ENCODE peak calls at places on chromosome 5, in ten cellular contexts. C is RPMI7951; L is cardiac fibroblast; E is glomerular endothelial cell; X is pancreas; I is activated CD4-positive, alpha-beta T cell treated with anti-CD3 and anti-CD28 coated beads, Interleukin-2, amount 50 U/mL, for 24 hours; A is midbrain; M is iris pigment epithelial cell; W is COLO829; S is astrocyte of the spinal cord. U is an unnamed sample.
A peak's percentile ranks its signal among the peaks of the same experiment; 100 is the strongest.

GRCh38 chr5:116731432-116731831 is 156.8 kb upstream of the SEMA6A start:
- DNase-seq in C (no peak), L (no peak), E (no peak), X (no peak), I (no peak), A (no peak), M (no peak), W (no peak), S (no peak), U (no peak)

GRCh38 chr5:68428232-68428811 is 212.8 kb downstream of the PIK3R1 start:
- DNase-seq in C (no peak), L (no peak), E (no peak), X (no peak), I (no peak), A (no peak), M (no peak), W (no peak), S (no peak), U (peak; percentile 54)

GRCh38 chr5:174581483-174581882 is 142.9 kb upstream of the MSX2 start:
- DNase-seq in C (peak; percentile 55), L (peak; percentile 11), E (no peak), X (no peak), I (no peak), A (peak; percentile 26), M (no peak), W (no peak), S (no peak), U (peak; percentile 49)

GRCh38 chr5:176810084-176810597 is at the start of gene UNC5A:
- DNase-seq in C (peak; percentile 14), L (peak; percentile 50), E (no peak), X (peak; percentile 23), I (peak; percentile 14), A (peak; percentile 12), M (peak; percentile 43), W (no peak), S (peak; percentile 44), U (no peak)

GRCh38 chr5:32088214-32088613 is 85.9 kb downstream of the GOLPH3 start:
- DNase-seq in C (no peak), L (no peak), E (no peak), X (no peak), I (no peak), A (no peak), M (no peak), W (no peak), S (no peak), U (no peak)

GRCh38 chr5:128304121-128304520 is 220.6 kb downstream of the SLC12A2 start:
- DNase-seq in C (peak; percentile 2), L (peak; percentile 85), E (no peak), X (no peak), I (no peak), A (no peak), M (peak; percentile 97), W (no peak), S (peak; percentile 66), U (peak; percentile 42)

GRCh38 chr5:775960-776861 is 8.3 kb downstream of the ZDHHC11B start:
- DNase-seq in C (no peak), L (no peak), E (no peak), X (no peak), I (no peak), A (no peak), M (no peak), W (no peak), S (no peak), U (no peak)

GRCh38 chr5:124630767-124631704 is 115.4 kb downstream of the ZNF608 start:
- DNase-seq in C (peak; percentile 83), L (no peak), E (no peak), X (no peak), I (no peak), A (no peak), M (no peak), W (no peak), S (no peak), U (peak; percentile 76)

GRCh38 chr5:171673840-171674239 is 111.8 kb upstream of the SMIM23 start:
- DNase-seq in C (no peak), L (no peak), E (no peak), X (no peak), I (no peak), A (no peak), M (no peak), W (no peak), S (no peak), U (no peak)

GRCh38 chr5:110865400-110866094 is 126.7 kb downstream of the SLC25A46 start:
- DNase-seq in C (peak; percentile 31), L (peak; percentile 45), E (no peak), X (no peak), I (no peak), A (no peak), M (peak; percentile 55), W (peak; percentile 28), S (peak; percentile 13), U (peak; percentile 51)

GRCh38 chr5:176995122-176995490 is 11.5 kb downstream of the UIMC1 start:
- DNase-seq in C (no peak), L (no peak), E (no peak), X (no peak), I (no peak), A (no peak), M (no peak), W (no peak), S (no peak), U (no peak)

GRCh38 chr5:154472871-154473580 is 5.0 kb downstream of the HAND1 start:
- DNase-seq in C (no peak), L (no peak), E (no peak), X (no peak), I (no peak), A (no peak), M (no peak), W (no peak), S (no peak), U (no peak)

GRCh38 chr5:138629383-138629782 is 54.2 kb upstream of the HSPA9 start:
- DNase-seq in C (no peak), L (no peak), E (no peak), X (no peak), I (no peak), A (no peak), M (no peak), W (no peak), S (no peak), U (no peak)

GRCh38 chr5:76111510-76112174 is 28.5 kb downstream of the SV2C start:
- DNase-seq in C (no peak), L (no peak), E (no peak), X (no peak), I (no peak), A (no peak), M (no peak), W (no peak), S (no peak), U (peak; percentile 10)

GRCh38 chr5:113061851-113062631 is 85.4 kb downstream of the DCP2 start:
- DNase-seq in C (peak; percentile 69), L (peak; percentile 67), E (no peak), X (no peak), I (no peak), A (no peak), M (peak; percentile 84), W (no peak), S (peak; percentile 87), U (peak; percentile 77)

GRCh38 chr5:76358-77169 is 15.4 kb upstream of the PLEKHG4B start:
- DNase-seq in C (no peak), L (no peak), E (no peak), X (no peak), I (no peak), A (no peak), M (no peak), W (no peak), S (no peak), U (no peak)

GRCh38 chr5:170896779-170897178 is 35.0 kb downstream of the RANBP17 start:
- DNase-seq in C (no peak), L (peak; percentile 65), E (no peak), X (peak; percentile 16), I (no peak), A (peak; percentile 44), M (peak; percentile 78), W (peak; percentile 1), S (peak; percentile 25), U (peak; percentile 65)

GRCh38 chr5:25649628-25650265 is 1005.0 kb upstream of the CDH10 start:
- DNase-seq in C (peak; percentile 15), L (no peak), E (no peak), X (no peak), I (no peak), A (no peak), M (no peak), W (no peak), S (no peak), U (no peak)

GRCh38 chr5:14501353-14502162 is 80.0 kb upstream of the OTULINL start:
- DNase-seq in C (no peak), L (no peak), E (no peak), X (peak; percentile 24), I (no peak), A (no peak), M (no peak), W (no peak), S (peak; percentile 40), U (peak; percentile 63)

GRCh38 chr5:1760656-1761452 is 38.8 kb downstream of the MRPL36 start:
- DNase-seq in C (no peak), L (no peak), E (no peak), X (no peak), I (no peak), A (no peak), M (no peak), W (no peak), S (no peak), U (no peak)

GRCh38 chr5:179763215-179763945 is 30.4 kb upstream of the LTC4S start:
- DNase-seq in C (peak; percentile 74), L (peak; percentile 90), E (no peak), X (peak; percentile 58), I (no peak), A (peak; percentile 56), M (peak; percentile 82), W (peak; percentile 51), S (peak; percentile 89), U (peak; percentile 87)

GRCh38 chr5:158679221-158679641 is 420.5 kb downstream of the EBF1 start:
- DNase-seq in C (no peak), L (no peak), E (no peak), X (no peak), I (no peak), A (no peak), M (no peak), W (no peak), S (no peak), U (no peak)

GRCh38 chr5:111494350-111494999 is 17.9 kb downstream of the STARD4 start:
- DNase-seq in C (no peak), L (no peak), E (no peak), X (no peak), I (no peak), A (no peak), M (peak; percentile 31), W (no peak), S (no peak), U (no peak)

GRCh38 chr5:372911-373709 is 51.6 kb downstream of the AHRR start:
- DNase-seq in C (peak; percentile 91), L (no peak), E (no peak), X (no peak), I (no peak), A (no peak), M (no peak), W (no peak), S (no peak), U (no peak)

GRCh38 chr5:170280090-170280493 is 17.5 kb downstream of the LCP2 start:
- DNase-seq in C (no peak), L (no peak), E (no peak), X (no peak), I (no peak), A (no peak), M (no peak), W (no peak), S (no peak), U (no peak)

GRCh38 chr5:124212949-124213348 is 533.5 kb downstream of the ZNF608 start:
- DNase-seq in C (no peak), L (no peak), E (no peak), X (no peak), I (no peak), A (no peak), M (no peak), W (no peak), S (no peak), U (no peak)